ENCODE peak calls at places on chromosomes 1 and 21, in five cellular contexts. G is substantia nigra, J is NCI-H1092, O is Caco-2, V is GOT3. L is an unnamed sample.

GRCh38 chr21:41561701-41562100 is 53.7 kb upstream of the TMPRSS2 start:
- DNase-seq in G (no peak), J (no peak), O (no peak), V (no peak), L (no peak)

GRCh38 chr1:10644307-10645128 is 151.9 kb downstream of the CASZ1 start:
- DNase-seq in G (no peak), J (no peak), O (no peak), V (no peak), L (no peak)

GRCh38 chr1:15401391-15402055 is 8.2 kb upstream of the EFHD2 start:
- DNase-seq in G (no peak), J (no peak), O (no peak), V (no peak), L (no peak)

GRCh38 chr1:51955797-51956527 is 34.5 kb downstream of the RAB3B start:
- DNase-seq in G (no peak), J (peak), O (no peak), V (no peak), L (no peak)

GRCh38 chr21:38273745-38274544 is 17.2 kb downstream of the KCNJ15 start:
- DNase-seq in G (no peak), J (no peak), O (no peak), V (no peak), L (no peak)

GRCh38 chr1:63255153-63255552 is 67.2 kb upstream of the FOXD3 start:
- DNase-seq in G (no peak), J (no peak), O (no peak), V (no peak), L (no peak)

GRCh38 chr1:187396226-187396625 is 567.5 kb downstream of the PLA2G4A start:
- DNase-seq in G (no peak), J (no peak), O (no peak), V (no peak), L (no peak)

GRCh38 chr1:234627009-234627950 is 17.3 kb upstream of the IRF2BP2 start:
- DNase-seq in G (no peak), J (no peak), O (peak), V (no peak), L (no peak)

GRCh38 chr1:179095924-179096323 is 14.1 kb downstream of the TOR3A start:
- DNase-seq in G (no peak), J (no peak), O (no peak), V (no peak), L (no peak)

GRCh38 chr1:28064064-28064463 is 24.3 kb downstream of the EYA3 start:
- DNase-seq in G (no peak), J (no peak), O (no peak), V (no peak), L (no peak)

GRCh38 chr1:15848929-15849774 is 1.6 kb downstream of the SPEN start:
- DNase-seq in G (peak), J (peak), O (peak), V (peak), L (peak)

GRCh38 chr1:14826172-14826636 is 227.7 kb downstream of the KAZN start:
- DNase-seq in G (no peak), J (no peak), O (no peak), V (no peak), L (no peak)

GRCh38 chr21:32256226-32256625 is 22.6 kb downstream of the MIS18A start:
- DNase-seq in G (no peak), J (peak), O (no peak), V (no peak), L (no peak)

L was measured in spleen.